ENCODE peak calls at places on chromosomes 4 and X, in nine cellular contexts. One of them, this sample, is unnamed.

GRCh38 chrX:46180258-46180687 is 364.9 kb downstream of the ZNF674 start:
- DNase-seq in esophagus muscularis mucosa: no peak
- DNase-seq in epithelial cell of esophagus: peak; percentile 50
- DNase-seq in RWPE1: no peak
- DNase-seq in tibial nerve: no peak
- DNase-seq in DND-41: peak; percentile 91
- DNase-seq in nephron progenitor cell: no peak
- DNase-seq in progenitor cell of endocrine pancreas: no peak
- DNase-seq in endothelial cell: no peak
- DNase-seq in this sample: peak; percentile 46

GRCh38 chr4:3123201-3123671 is 48.8 kb downstream of the HTT start:
- DNase-seq in epithelial cell of esophagus: peak; percentile 34
- DNase-seq in endothelial cell: no peak
- DNase-seq in progenitor cell of endocrine pancreas: no peak
- DNase-seq in RWPE1: no peak
- DNase-seq in tibial nerve: no peak
- DNase-seq in esophagus muscularis mucosa: no peak
- DNase-seq in DND-41: no peak
- DNase-seq in nephron progenitor cell: no peak
- DNase-seq in this sample: no peak

GRCh38 chrX:56947695-56948094 is 47.6 kb downstream of the SPIN3 start:
- DNase-seq in esophagus muscularis mucosa: no peak
- DNase-seq in tibial nerve: no peak
- DNase-seq in endothelial cell: no peak
- DNase-seq in nephron progenitor cell: no peak
- DNase-seq in DND-41: no peak
- DNase-seq in epithelial cell of esophagus: peak; percentile 63
- DNase-seq in progenitor cell of endocrine pancreas: no peak
- DNase-seq in RWPE1: peak; percentile 6
- DNase-seq in this sample: peak; percentile 77

GRCh38 chrX:115679460-115679859 is 118.5 kb downstream of the PLS3 start:
- DNase-seq in RWPE1: peak; percentile 24
- DNase-seq in epithelial cell of esophagus: peak; percentile 30
- DNase-seq in tibial nerve: no peak
- DNase-seq in nephron progenitor cell: no peak
- DNase-seq in DND-41: no peak
- DNase-seq in esophagus muscularis mucosa: no peak
- DNase-seq in progenitor cell of endocrine pancreas: no peak
- DNase-seq in endothelial cell: no peak
- DNase-seq in this sample: peak; percentile 52

GRCh38 chrX:8484360-8484759 is 19.7 kb downstream of the VCX3B start:
- DNase-seq in tibial nerve: no peak
- DNase-seq in RWPE1: no peak
- DNase-seq in esophagus muscularis mucosa: no peak
- DNase-seq in epithelial cell of esophagus: no peak
- DNase-seq in nephron progenitor cell: no peak
- DNase-seq in progenitor cell of endocrine pancreas: no peak
- DNase-seq in DND-41: no peak
- DNase-seq in endothelial cell: no peak
- DNase-seq in this sample: no peak

GRCh38 chrX:54640721-54641120 is 110.7 kb downstream of the GNL3L start:
- DNase-seq in endothelial cell: no peak
- DNase-seq in progenitor cell of endocrine pancreas: no peak
- DNase-seq in RWPE1: no peak
- DNase-seq in esophagus muscularis mucosa: no peak
- DNase-seq in nephron progenitor cell: peak; percentile 8
- DNase-seq in tibial nerve: no peak
- DNase-seq in DND-41: no peak
- DNase-seq in epithelial cell of esophagus: peak; percentile 65
- DNase-seq in this sample: peak; percentile 0

GRCh38 chr4:70437212-70437611 is 34.8 kb upstream of the MUC7 start:
- DNase-seq in DND-41: no peak
- DNase-seq in RWPE1: no peak
- DNase-seq in nephron progenitor cell: peak; percentile 29
- DNase-seq in progenitor cell of endocrine pancreas: no peak
- DNase-seq in tibial nerve: no peak
- DNase-seq in esophagus muscularis mucosa: no peak
- DNase-seq in epithelial cell of esophagus: no peak
- DNase-seq in endothelial cell: no peak
- DNase-seq in this sample: no peak

GRCh38 chrX:123550829-123551228 is 182.0 kb downstream of the THOC2 start:
- DNase-seq in esophagus muscularis mucosa: no peak
- DNase-seq in progenitor cell of endocrine pancreas: no peak
- DNase-seq in epithelial cell of esophagus: no peak
- DNase-seq in DND-41: no peak
- DNase-seq in RWPE1: no peak
- DNase-seq in endothelial cell: no peak
- DNase-seq in nephron progenitor cell: no peak
- DNase-seq in tibial nerve: no peak
- DNase-seq in this sample: no peak

GRCh38 chr4:7043521-7044414 is 596 bp downstream of the TADA2B start:
- DNase-seq in epithelial cell of esophagus: peak; percentile 45
- DNase-seq in RWPE1: no peak
- DNase-seq in tibial nerve: no peak
- DNase-seq in DND-41: peak; percentile 42
- DNase-seq in nephron progenitor cell: peak; percentile 57
- DNase-seq in esophagus muscularis mucosa: no peak
- DNase-seq in progenitor cell of endocrine pancreas: peak; percentile 44
- DNase-seq in endothelial cell: peak; percentile 46
- DNase-seq in this sample: peak; percentile 30

GRCh38 chr4:170414961-170415360 is 325.2 kb upstream of the AADAT start:
- DNase-seq in nephron progenitor cell: no peak
- DNase-seq in DND-41: no peak
- DNase-seq in epithelial cell of esophagus: no peak
- DNase-seq in tibial nerve: no peak
- DNase-seq in RWPE1: no peak
- DNase-seq in endothelial cell: no peak
- DNase-seq in esophagus muscularis mucosa: no peak
- DNase-seq in progenitor cell of endocrine pancreas: no peak
- DNase-seq in this sample: no peak

GRCh38 chrX:12770440-12770839 is 20.8 kb upstream of the PRPS2 start:
- DNase-seq in epithelial cell of esophagus: peak; percentile 43
- DNase-seq in progenitor cell of endocrine pancreas: no peak
- DNase-seq in nephron progenitor cell: no peak
- DNase-seq in DND-41: no peak
- DNase-seq in tibial nerve: no peak
- DNase-seq in endothelial cell: no peak
- DNase-seq in RWPE1: peak; percentile 4
- DNase-seq in esophagus muscularis mucosa: no peak
- DNase-seq in this sample: peak; percentile 42

GRCh38 chrX:120549483-120550452 is 11.0 kb downstream of the CUL4B start:
- DNase-seq in RWPE1: peak; percentile 79
- DNase-seq in esophagus muscularis mucosa: no peak
- DNase-seq in progenitor cell of endocrine pancreas: no peak
- DNase-seq in DND-41: no peak
- DNase-seq in tibial nerve: no peak
- DNase-seq in epithelial cell of esophagus: peak; percentile 86
- DNase-seq in nephron progenitor cell: no peak
- DNase-seq in endothelial cell: no peak
- DNase-seq in this sample: peak; percentile 90

GRCh38 chr4:147060171-147060931 is 114.7 kb upstream of the TTC29 start:
- DNase-seq in epithelial cell of esophagus: no peak
- DNase-seq in endothelial cell: no peak
- DNase-seq in tibial nerve: no peak
- DNase-seq in DND-41: no peak
- DNase-seq in progenitor cell of endocrine pancreas: no peak
- DNase-seq in RWPE1: no peak
- DNase-seq in nephron progenitor cell: no peak
- DNase-seq in esophagus muscularis mucosa: no peak
- DNase-seq in this sample: no peak

GRCh38 chrX:40996886-40997530 is 88.2 kb upstream of the USP9X start:
- DNase-seq in endothelial cell: no peak
- DNase-seq in nephron progenitor cell: no peak
- DNase-seq in tibial nerve: no peak
- DNase-seq in progenitor cell of endocrine pancreas: no peak
- DNase-seq in RWPE1: peak; percentile 6
- DNase-seq in esophagus muscularis mucosa: no peak
- DNase-seq in epithelial cell of esophagus: peak; percentile 70
- DNase-seq in DND-41: no peak
- DNase-seq in this sample: peak; percentile 57

GRCh38 chr4:788636-789297 is 37.2 kb downstream of the CPLX1 start:
- DNase-seq in esophagus muscularis mucosa: no peak
- DNase-seq in tibial nerve: peak; percentile 3
- DNase-seq in epithelial cell of esophagus: no peak
- DNase-seq in nephron progenitor cell: no peak
- DNase-seq in RWPE1: no peak
- DNase-seq in endothelial cell: no peak
- DNase-seq in progenitor cell of endocrine pancreas: no peak
- DNase-seq in DND-41: no peak
- DNase-seq in this sample: no peak

GRCh38 chrX:154142950-154143745 is 895 bp upstream of the OPN1LW start:
- DNase-seq in RWPE1: no peak
- DNase-seq in nephron progenitor cell: no peak
- DNase-seq in epithelial cell of esophagus: no peak
- DNase-seq in progenitor cell of endocrine pancreas: no peak
- DNase-seq in endothelial cell: no peak
- DNase-seq in tibial nerve: no peak
- DNase-seq in DND-41: no peak
- DNase-seq in esophagus muscularis mucosa: no peak
- DNase-seq in this sample: no peak

GRCh38 chr4:33739886-33740285 is 2504.4 kb downstream of the ARAP2 start:
- DNase-seq in endothelial cell: no peak
- DNase-seq in RWPE1: no peak
- DNase-seq in esophagus muscularis mucosa: no peak
- DNase-seq in tibial nerve: no peak
- DNase-seq in DND-41: no peak
- DNase-seq in progenitor cell of endocrine pancreas: no peak
- DNase-seq in epithelial cell of esophagus: no peak
- DNase-seq in nephron progenitor cell: no peak
- DNase-seq in this sample: no peak
- TF ChIP-seq CTCF in endothelial cell: no peak
- TF ChIP-seq CTCF in RWPE1: no peak
- TF ChIP-seq CTCF in esophagus muscularis mucosa: no peak
- TF ChIP-seq CTCF in tibial nerve: no peak
- TF ChIP-seq CTCF in DND-41: no peak
- TF ChIP-seq CTCF in progenitor cell of endocrine pancreas: no peak
- TF ChIP-seq CTCF in epithelial cell of esophagus: no peak
- TF ChIP-seq CTCF in nephron progenitor cell: no peak
- TF ChIP-seq CTCF in this sample: no peak

DNA sequence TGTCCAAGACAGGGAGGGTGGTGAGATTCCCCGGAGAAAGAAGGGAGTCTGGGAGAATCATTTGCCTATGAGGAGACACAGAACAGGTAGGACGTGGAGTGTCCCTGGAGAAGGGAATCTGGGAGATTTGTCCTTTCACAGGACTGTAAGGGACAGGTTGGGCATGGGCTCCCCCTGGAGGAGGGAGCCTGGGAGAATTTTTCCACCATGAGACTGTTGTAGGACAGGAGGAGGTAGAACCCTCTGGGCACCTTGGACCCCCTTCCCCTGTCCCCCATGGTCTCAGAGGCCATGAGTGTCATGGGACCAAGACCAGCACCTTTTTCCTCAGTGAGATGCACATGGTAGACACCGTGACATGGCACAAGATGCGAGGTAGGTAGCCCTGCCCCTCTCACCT is 2.8 kb downstream of the PORCN start:
- DNase-seq in progenitor cell of endocrine pancreas: no peak
- DNase-seq in DND-41: no peak
- DNase-seq in nephron progenitor cell: no peak
- DNase-seq in epithelial cell of esophagus: no peak
- DNase-seq in esophagus muscularis mucosa: no peak
- DNase-seq in RWPE1: no peak
- DNase-seq in tibial nerve: no peak
- DNase-seq in endothelial cell: peak; percentile 20
- DNase-seq in this sample: no peak
- TF ChIP-seq CTCF in progenitor cell of endocrine pancreas: peak; percentile 37
- TF ChIP-seq CTCF in DND-41: peak; percentile 48
- TF ChIP-seq CTCF in nephron progenitor cell: no peak
- TF ChIP-seq CTCF in epithelial cell of esophagus: peak; percentile 51
- TF ChIP-seq CTCF in esophagus muscularis mucosa: peak; percentile 32
- TF ChIP-seq CTCF in RWPE1: no peak
- TF ChIP-seq CTCF in tibial nerve: no peak
- TF ChIP-seq CTCF in endothelial cell: no peak
- TF ChIP-seq CTCF in this sample: no peak

GRCh38 chr4:178602833-178603232 is 1160.6 kb upstream of the AGA start:
- DNase-seq in endothelial cell: no peak
- DNase-seq in DND-41: no peak
- DNase-seq in progenitor cell of endocrine pancreas: no peak
- DNase-seq in epithelial cell of esophagus: peak; percentile 54
- DNase-seq in tibial nerve: no peak
- DNase-seq in nephron progenitor cell: no peak
- DNase-seq in RWPE1: no peak
- DNase-seq in esophagus muscularis mucosa: no peak
- DNase-seq in this sample: peak; percentile 44

GRCh38 chr4:178598672-178599071 is 1156.4 kb upstream of the AGA start:
- DNase-seq in nephron progenitor cell: no peak
- DNase-seq in esophagus muscularis mucosa: no peak
- DNase-seq in tibial nerve: no peak
- DNase-seq in RWPE1: no peak
- DNase-seq in epithelial cell of esophagus: no peak
- DNase-seq in endothelial cell: no peak
- DNase-seq in DND-41: no peak
- DNase-seq in progenitor cell of endocrine pancreas: no peak
- DNase-seq in this sample: no peak

DNA sequence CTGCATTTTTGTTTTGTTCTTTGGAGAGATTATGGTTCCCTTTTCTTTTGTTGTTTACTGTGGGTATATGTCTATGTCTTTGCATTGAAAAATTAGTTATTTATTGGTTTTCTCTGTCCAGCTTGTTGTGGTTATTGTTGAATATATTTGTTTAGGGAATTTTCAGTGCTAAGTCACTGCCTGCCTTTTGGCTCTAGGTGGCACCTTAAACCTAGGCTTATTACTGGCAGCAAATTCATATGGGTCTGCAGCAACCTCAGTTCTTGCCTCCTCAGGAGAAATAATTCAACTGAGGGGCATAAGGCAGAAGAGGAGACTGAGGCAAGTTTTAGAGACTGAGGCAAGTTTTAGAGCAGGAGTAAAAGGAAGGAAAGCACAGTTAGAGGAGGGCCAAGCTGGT is 1157.3 kb upstream of the AGA start:
- DNase-seq in tibial nerve: no peak
- DNase-seq in endothelial cell: no peak
- DNase-seq in DND-41: no peak
- DNase-seq in epithelial cell of esophagus: peak; percentile 6
- DNase-seq in nephron progenitor cell: no peak
- DNase-seq in esophagus muscularis mucosa: no peak
- DNase-seq in progenitor cell of endocrine pancreas: no peak
- DNase-seq in RWPE1: no peak
- DNase-seq in this sample: peak; percentile 28
- TF ChIP-seq CTCF in tibial nerve: no peak
- TF ChIP-seq CTCF in endothelial cell: no peak
- TF ChIP-seq CTCF in DND-41: peak; percentile 24
- TF ChIP-seq CTCF in epithelial cell of esophagus: peak; percentile 16
- TF ChIP-seq CTCF in nephron progenitor cell: no peak
- TF ChIP-seq CTCF in esophagus muscularis mucosa: no peak
- TF ChIP-seq CTCF in progenitor cell of endocrine pancreas: peak; percentile 51
- TF ChIP-seq CTCF in RWPE1: peak; percentile 24
- TF ChIP-seq CTCF in this sample: peak; percentile 42

GRCh38 chrX:108090474-108091265 is 672 bp downstream of the PSMD10 start:
- DNase-seq in progenitor cell of endocrine pancreas: no peak
- DNase-seq in esophagus muscularis mucosa: no peak
- DNase-seq in RWPE1: no peak
- DNase-seq in tibial nerve: no peak
- DNase-seq in DND-41: no peak
- DNase-seq in endothelial cell: no peak
- DNase-seq in epithelial cell of esophagus: peak; percentile 33
- DNase-seq in nephron progenitor cell: no peak
- DNase-seq in this sample: peak; percentile 19
- TF ChIP-seq CTCF in progenitor cell of endocrine pancreas: no peak
- TF ChIP-seq CTCF in esophagus muscularis mucosa: no peak
- TF ChIP-seq CTCF in RWPE1: no peak
- TF ChIP-seq CTCF in tibial nerve: no peak
- TF ChIP-seq CTCF in DND-41: no peak
- TF ChIP-seq CTCF in endothelial cell: no peak
- TF ChIP-seq CTCF in epithelial cell of esophagus: no peak
- TF ChIP-seq CTCF in nephron progenitor cell: no peak
- TF ChIP-seq CTCF in this sample: no peak

GRCh38 chrX:63275127-63275526 is 76.0 kb downstream of the SPIN4 start:
- DNase-seq in DND-41: peak; percentile 50
- DNase-seq in esophagus muscularis mucosa: no peak
- DNase-seq in epithelial cell of esophagus: peak; percentile 41
- DNase-seq in endothelial cell: peak; percentile 51
- DNase-seq in RWPE1: peak; percentile 5
- DNase-seq in tibial nerve: no peak
- DNase-seq in progenitor cell of endocrine pancreas: no peak
- DNase-seq in nephron progenitor cell: peak; percentile 33
- DNase-seq in this sample: peak; percentile 46
- TF ChIP-seq CTCF in DND-41: peak; percentile 75
- TF ChIP-seq CTCF in esophagus muscularis mucosa: peak; percentile 18
- TF ChIP-seq CTCF in epithelial cell of esophagus: peak; percentile 60
- TF ChIP-seq CTCF in endothelial cell: peak; percentile 41
- TF ChIP-seq CTCF in RWPE1: no peak
- TF ChIP-seq CTCF in tibial nerve: peak; percentile 31
- TF ChIP-seq CTCF in progenitor cell of endocrine pancreas: peak; percentile 50
- TF ChIP-seq CTCF in nephron progenitor cell: peak; percentile 28
- TF ChIP-seq CTCF in this sample: peak; percentile 50